ENCODE peak calls at places on chromosomes 5 and 9, in ten cellular contexts. A is CD8-positive, alpha-beta T cell; W is GM12865; G is glutamatergic neuron; Z is uterus; E is GM20000; Q is Kasumi-1; H is activated naive CD4-positive, alpha-beta T cell; U is ureter; C is endothelial cell. T is an unnamed sample.

GRCh38 chr5:95537501-95537900 is 17.3 kb downstream of the SKIC3 start:
- DNase-seq in A (no peak), W (no peak), G (no peak), Z (no peak), E (no peak), Q (no peak), H (no peak), U (no peak), C (no peak), T (no peak)

GRCh38 chr5:10892135-10892910 is 131.3 kb upstream of the DAP start:
- DNase-seq in A (no peak), W (no peak), G (no peak), Z (no peak), E (no peak), Q (no peak), H (no peak), U (no peak), C (no peak), T (no peak)

GRCh38 chr9:127066775-127067111 is 55.7 kb downstream of the ANGPTL2 start:
- DNase-seq in A (no peak), W (no peak), G (no peak), Z (no peak), E (no peak), Q (no peak), H (no peak), U (no peak), C (no peak), T (no peak)

GRCh38 chr9:81069923-81070322 is 619.4 kb downstream of the TLE1 start:
- DNase-seq in A (no peak), W (no peak), G (no peak), Z (no peak), E (no peak), Q (no peak), H (no peak), U (no peak), C (no peak), T (no peak)

GRCh38 chr9:137762414-137763061 is 115.0 kb upstream of the CACNA1B start:
- DNase-seq in A (no peak), W (peak; percentile 93), G (no peak), Z (no peak), E (peak; percentile 80), Q (no peak), H (no peak), U (no peak), C (no peak), T (no peak)

GRCh38 chr5:157558681-157559080 is 16.9 kb downstream of the ADAM19 start:
- DNase-seq in A (no peak), W (no peak), G (no peak), Z (no peak), E (no peak), Q (no peak), H (no peak), U (no peak), C (no peak), T (no peak)

GRCh38 chr9:127559247-127559680 is 52.8 kb upstream of the STXBP1 start:
- DNase-seq in A (no peak), W (no peak), G (no peak), Z (no peak), E (no peak), Q (no peak), H (no peak), U (no peak), C (no peak), T (no peak)

GRCh38 chr5:56323505-56323904 is 90.4 kb upstream of the ANKRD55 start:
- DNase-seq in A (no peak), W (no peak), G (no peak), Z (no peak), E (no peak), Q (no peak), H (no peak), U (no peak), C (no peak), T (no peak)

GRCh38 chr9:100589582-100589981 is 11.7 kb downstream of the CAVIN4 start:
- DNase-seq in A (no peak), W (no peak), G (no peak), Z (no peak), E (no peak), Q (no peak), H (no peak), U (no peak), C (no peak), T (no peak)

GRCh38 chr9:3047912-3048311 is 204.0 kb upstream of the PUM3 start:
- DNase-seq in A (no peak), W (no peak), G (no peak), Z (no peak), E (no peak), Q (no peak), H (no peak), U (no peak), C (no peak), T (no peak)

GRCh38 chr5:82092-82491 is 9.9 kb upstream of the PLEKHG4B start:
- DNase-seq in A (no peak), W (no peak), G (no peak), Z (no peak), E (no peak), Q (no peak), H (no peak), U (no peak), C (no peak), T (no peak)

GRCh38 chr5:125655156-125655555 is 768.1 kb upstream of the GRAMD2B start:
- DNase-seq in A (no peak), W (no peak), G (no peak), Z (no peak), E (no peak), Q (no peak), H (no peak), U (no peak), C (no peak), T (no peak)

GRCh38 chr5:127941646-127942045 is 141.9 kb upstream of the SLC12A2 start:
- DNase-seq in A (no peak), W (no peak), G (peak; percentile 45), Z (no peak), E (no peak), Q (no peak), H (no peak), U (no peak), C (peak; percentile 8), T (no peak)

GRCh38 chr9:97705354-97705950 is 8.3 kb upstream of the XPA start:
- DNase-seq in A (no peak), W (no peak), G (no peak), Z (no peak), E (no peak), Q (no peak), H (no peak), U (no peak), C (no peak), T (no peak)

GRCh38 chr5:133289686-133290367 is 238.0 kb downstream of the HSPA4 start:
- DNase-seq in A (no peak), W (no peak), G (no peak), Z (no peak), E (no peak), Q (no peak), H (no peak), U (no peak), C (no peak), T (peak; percentile 67)

GRCh38 chr9:16179566-16179965 is 626.7 kb downstream of the CCDC171 start:
- DNase-seq in A (no peak), W (peak; percentile 89), G (no peak), Z (no peak), E (peak; percentile 39), Q (no peak), H (no peak), U (no peak), C (no peak), T (no peak)

GRCh38 chr5:32193591-32193990 is 19.5 kb upstream of the GOLPH3 start:
- DNase-seq in A (no peak), W (no peak), G (no peak), Z (peak; percentile 52), E (no peak), Q (peak; percentile 97), H (no peak), U (peak; percentile 91), C (no peak), T (no peak)

GRCh38 chr9:136851941-136852663 is at the start of gene MAMDC4:
- DNase-seq in A (no peak), W (no peak), G (peak; percentile 14), Z (no peak), E (no peak), Q (no peak), H (no peak), U (no peak), C (no peak), T (no peak)

GRCh38 chr9:110160163-110160562 is 47.8 kb downstream of the C9orf152 start:
- DNase-seq in A (no peak), W (no peak), G (no peak), Z (no peak), E (no peak), Q (no peak), H (no peak), U (no peak), C (no peak), T (no peak)

GRCh38 chr5:64213568-64213967 is 47.9 kb downstream of the RNF180 start:
- DNase-seq in A (no peak), W (no peak), G (no peak), Z (no peak), E (no peak), Q (no peak), H (no peak), U (no peak), C (no peak), T (no peak)

GRCh38 chr9:123349691-123350480 is 6.1 kb upstream of the CRB2 start:
- DNase-seq in A (peak; percentile 35), W (peak; percentile 77), G (peak; percentile 71), Z (no peak), E (peak; percentile 88), Q (peak; percentile 80), H (peak; percentile 32), U (peak; percentile 66), C (peak; percentile 78), T (no peak)

GRCh38 chr9:99730063-99730462 is 91.6 kb upstream of the NR4A3 start:
- DNase-seq in A (no peak), W (no peak), G (no peak), Z (no peak), E (no peak), Q (no peak), H (no peak), U (no peak), C (no peak), T (no peak)

GRCh38 chr5:166710275-166710674 is 1581.2 kb upstream of the WWC1 start:
- DNase-seq in A (no peak), W (no peak), G (no peak), Z (no peak), E (no peak), Q (no peak), H (no peak), U (no peak), C (no peak), T (no peak)

GRCh38 chr5:177333420-177334154 is 17.9 kb downstream of the LMAN2 start:
- DNase-seq in A (no peak), W (no peak), G (no peak), Z (no peak), E (no peak), Q (no peak), H (no peak), U (no peak), C (no peak), T (no peak)

GRCh38 chr5:143229426-143229895 is 174.0 kb downstream of the NR3C1 start:
- DNase-seq in A (no peak), W (peak; percentile 80), G (no peak), Z (no peak), E (no peak), Q (no peak), H (no peak), U (no peak), C (no peak), T (no peak)

GRCh38 chr5:14849516-14850294 is 21.9 kb downstream of the ANKH start:
- DNase-seq in A (no peak), W (no peak), G (no peak), Z (no peak), E (no peak), Q (no peak), H (no peak), U (no peak), C (no peak), T (no peak)

GRCh38 chr5:138597660-138598400 is 22.6 kb upstream of the HSPA9 start:
- DNase-seq in A (no peak), W (no peak), G (no peak), Z (no peak), E (no peak), Q (no peak), H (no peak), U (no peak), C (no peak), T (no peak)

GRCh38 chr9:18638448-18639249 is 164.7 kb downstream of the ADAMTSL1 start:
- DNase-seq in A (no peak), W (no peak), G (no peak), Z (no peak), E (no peak), Q (no peak), H (no peak), U (no peak), C (no peak), T (no peak)

T was measured in keratinocyte.